ENCODE peak calls at places on chromosomes 12 and 14, in eight cellular contexts. A is mesendoderm; G is stomach; S is CD8-positive, alpha-beta T cell; V is tibial nerve; T is HCT116; I is neural progenitor cell; Z is CD4-positive, CD25-positive, alpha-beta regulatory T cell. J is an unnamed sample.
A peak's percentile ranks its signal among the peaks of the same experiment; 100 is the strongest.

GRCh38 chr14:73645248-73645610 is 443 bp downstream of the DNAL1 start:
- DNase-seq in A (no peak), G (no peak), S (no peak), V (no peak), T (no peak), I (no peak), Z (no peak), J (no peak)

GRCh38 chr14:100199240-100199860 is 39.6 kb upstream of the YY1 start:
- DNase-seq in A (no peak), G (no peak), S (no peak), V (no peak), T (no peak), I (no peak), Z (no peak), J (no peak)

GRCh38 chr14:70170976-70171375 is 17.8 kb downstream of the SLC8A3 start:
- DNase-seq in A (no peak), G (no peak), S (no peak), V (no peak), T (no peak), I (no peak), Z (no peak), J (no peak)

GRCh38 chr12:111406474-111407370 is 999 bp downstream of the SH2B3 start:
- DNase-seq in A (no peak), G (no peak), S (no peak), V (no peak), T (no peak), I (peak; percentile 37), Z (peak; percentile 59), J (peak; percentile 50)

GRCh38 chr14:51095854-51096823 is 1.2 kb upstream of the TRIM9 start:
- DNase-seq in A (peak; percentile 26), G (no peak), S (no peak), V (no peak), T (no peak), I (peak; percentile 17), Z (peak; percentile 17), J (peak; percentile 52)

GRCh38 chr14:23160924-23161522 is 22.4 kb downstream of the SLC7A8 start:
- DNase-seq in A (peak; percentile 89), G (peak; percentile 59), S (no peak), V (no peak), T (no peak), I (peak; percentile 65), Z (no peak), J (peak; percentile 75)

GRCh38 chr14:50920482-50921225 is 23.6 kb downstream of the PYGL start:
- DNase-seq in A (peak; percentile 89), G (no peak), S (no peak), V (no peak), T (no peak), I (peak; percentile 24), Z (no peak), J (no peak)

GRCh38 chr14:26286066-26286791 is 311.6 kb downstream of the NOVA1 start:
- DNase-seq in A (no peak), G (no peak), S (no peak), V (no peak), T (no peak), I (no peak), Z (no peak), J (no peak)

GRCh38 chr14:53391156-53391555 is 238.0 kb upstream of the DDHD1 start:
- DNase-seq in A (peak; percentile 21), G (no peak), S (no peak), V (no peak), T (peak; percentile 72), I (no peak), Z (no peak), J (no peak)

GRCh38 chr14:33897382-33897781 is 53.5 kb downstream of the EGLN3 start:
- DNase-seq in A (no peak), G (no peak), S (no peak), V (no peak), T (no peak), I (no peak), Z (no peak), J (no peak)

GRCh38 chr12:3256103-3256551 is 178.9 kb downstream of the TSPAN9 start:
- DNase-seq in A (peak; percentile 56), G (no peak), S (no peak), V (no peak), T (no peak), I (no peak), Z (no peak), J (no peak)

GRCh38 chr14:104805326-104805678 is 4.4 kb downstream of the ZBTB42 start:
- DNase-seq in A (no peak), G (peak; percentile 57), S (no peak), V (no peak), T (peak; percentile 48), I (no peak), Z (no peak), J (no peak)

GRCh38 chr12:5139751-5140150 is 96.1 kb downstream of the KCNA5 start:
- DNase-seq in A (no peak), G (no peak), S (no peak), V (no peak), T (no peak), I (no peak), Z (no peak), J (no peak)

DNA sequence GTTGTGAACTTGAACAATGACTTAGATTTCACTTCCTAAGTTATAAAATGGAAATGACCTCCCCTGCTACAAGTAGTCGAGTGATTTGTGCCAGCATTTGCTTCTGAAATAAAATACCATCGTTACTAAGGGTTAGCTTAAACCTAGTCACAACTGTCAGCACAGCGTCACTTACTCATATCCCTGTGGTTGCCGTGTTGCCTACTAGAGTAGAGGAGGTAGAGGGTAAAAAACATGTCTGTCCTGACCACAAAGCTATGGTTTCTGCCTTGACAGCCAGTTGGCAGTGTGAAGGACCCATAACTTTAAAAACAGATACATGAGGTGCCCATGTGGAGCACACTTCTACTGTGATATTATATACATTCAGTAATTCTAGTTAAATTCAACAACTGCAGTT is 234.2 kb upstream of the RGS6 start:
- DNase-seq in A (no peak), G (no peak), S (no peak), V (no peak), T (no peak), I (no peak), Z (peak; percentile 34), J (no peak)
- H3K27ac ChIP-seq in A (no peak overlapping the region), G (no peak overlapping the region), S (no peak overlapping the region), V (no peak overlapping the region), T (no peak overlapping the region), I (no peak overlapping the region), Z (no peak overlapping the region), J (no peak overlapping the region)

DNA sequence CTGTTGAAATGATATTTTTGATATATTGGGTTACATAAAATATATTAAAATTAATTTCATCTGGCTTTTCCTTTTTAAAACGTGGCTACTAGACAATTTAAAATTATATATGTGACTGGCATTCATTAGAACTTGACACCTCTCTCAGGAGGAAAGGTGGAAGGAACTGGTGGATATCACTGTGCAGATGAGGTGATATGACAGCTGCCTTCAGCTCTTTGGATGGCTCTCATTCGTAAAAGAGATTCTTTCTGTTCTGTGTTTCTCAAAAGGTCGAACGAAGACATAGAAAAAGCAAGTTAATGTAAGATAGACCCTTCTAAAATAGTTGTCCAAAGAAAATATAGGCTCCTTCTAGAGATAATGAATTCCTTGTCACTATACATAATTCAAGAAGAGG is 36.6 kb downstream of the CRADD start:
- DNase-seq in A (no peak), G (no peak), S (no peak), V (no peak), T (no peak), I (no peak), Z (no peak), J (no peak)
- H3K27ac ChIP-seq in A (no peak overlapping the region), G (no peak overlapping the region), S (no peak overlapping the region), V (no peak overlapping the region), T (no peak overlapping the region), I (no peak overlapping the region), Z (no peak overlapping the region), J (peak overlapping the region; percentile 11)

GRCh38 chr12:95224202-95225170 is 6.9 kb downstream of the VEZT start:
- DNase-seq in A (no peak), G (no peak), S (no peak), V (no peak), T (no peak), I (no peak), Z (peak; percentile 12), J (no peak)

GRCh38 chr12:95228617-95229016 is 11.0 kb downstream of the VEZT start:
- DNase-seq in A (no peak), G (no peak), S (no peak), V (no peak), T (no peak), I (no peak), Z (no peak), J (no peak)

GRCh38 chr12:95227818-95228356 is 10.3 kb downstream of the VEZT start:
- DNase-seq in A (no peak), G (no peak), S (no peak), V (no peak), T (no peak), I (no peak), Z (no peak), J (no peak)

GRCh38 chr12:95230313-95230712 is 12.7 kb downstream of the VEZT start:
- DNase-seq in A (no peak), G (no peak), S (no peak), V (no peak), T (no peak), I (no peak), Z (no peak), J (no peak)

GRCh38 chr12:95225645-95226212 is 8.1 kb downstream of the VEZT start:
- DNase-seq in A (no peak), G (no peak), S (no peak), V (no peak), T (no peak), I (no peak), Z (no peak), J (no peak)
- H3K27ac ChIP-seq in A (no peak overlapping the region), G (no peak overlapping the region), S (no peak overlapping the region), V (no peak overlapping the region), T (no peak overlapping the region), I (peak overlapping the region; percentile 29), Z (no peak overlapping the region), J (no peak overlapping the region)

GRCh38 chr12:29299613-29300012 is 81.4 kb downstream of the ERGIC2 start:
- DNase-seq in A (no peak), G (no peak), S (no peak), V (no peak), T (no peak), I (no peak), Z (no peak), J (no peak)

GRCh38 chr12:29301114-29301513 is 79.9 kb downstream of the ERGIC2 start:
- DNase-seq in A (no peak), G (no peak), S (no peak), V (no peak), T (no peak), I (no peak), Z (no peak), J (no peak)

GRCh38 chr12:29306682-29307081 is 74.3 kb downstream of the ERGIC2 start:
- DNase-seq in A (no peak), G (no peak), S (no peak), V (no peak), T (no peak), I (no peak), Z (no peak), J (no peak)

GRCh38 chr12:29306267-29306666 is 74.7 kb downstream of the ERGIC2 start:
- DNase-seq in A (no peak), G (no peak), S (no peak), V (no peak), T (no peak), I (no peak), Z (no peak), J (no peak)

DNA sequence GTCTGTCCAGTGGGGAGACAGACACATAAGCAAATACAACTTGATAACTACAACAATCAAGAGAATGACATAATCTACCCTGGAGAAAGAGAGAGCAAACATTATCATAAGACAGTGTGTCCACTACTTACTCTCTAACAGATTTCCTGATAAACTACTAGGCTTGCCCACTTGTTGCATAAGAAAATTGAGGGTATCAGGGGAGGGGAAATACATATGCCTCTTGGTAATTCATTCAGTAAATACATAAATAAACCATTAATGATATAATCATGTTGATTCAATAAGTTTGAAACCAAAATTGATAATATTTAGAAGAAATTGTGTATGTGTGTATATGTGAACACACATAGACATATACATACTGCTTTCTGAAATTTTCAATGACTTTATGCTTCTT is 76.6 kb downstream of the ERGIC2 start:
- DNase-seq in A (no peak), G (no peak), S (no peak), V (no peak), T (no peak), I (no peak), Z (no peak), J (no peak)
- H3K27ac ChIP-seq in A (no peak overlapping the region), G (no peak overlapping the region), S (no peak overlapping the region), V (no peak overlapping the region), T (no peak overlapping the region), I (no peak overlapping the region), Z (no peak overlapping the region), J (no peak overlapping the region)